ENCODE peak calls at places on chromosomes 13 and 19, in six cellular contexts. One of them, this sample, is unnamed.
A peak's percentile ranks its signal among the peaks of the same experiment; 100 is the strongest.

GRCh38 chr19:35995655-35995993 is 636 bp downstream of the SDHAF1 start:
- DNase-seq in KG1: no peak
- DNase-seq in psoas muscle: peak; percentile 76
- DNase-seq in uterus: peak; percentile 65
- DNase-seq in pancreas: peak; percentile 52
- DNase-seq in lung microvascular endothelial cell: peak; percentile 30
- DNase-seq in this sample: peak; percentile 53

GRCh38 chr19:46639356-46640061 is 3.5 kb upstream of the GNG8 start:
- DNase-seq in pancreas: no peak
- DNase-seq in uterus: peak; percentile 89
- DNase-seq in psoas muscle: no peak
- DNase-seq in lung microvascular endothelial cell: peak; percentile 55
- DNase-seq in KG1: no peak
- DNase-seq in this sample: peak; percentile 26

GRCh38 chr13:98275711-98276171 is 98.7 kb upstream of the RNF113B start:
- DNase-seq in lung microvascular endothelial cell: no peak
- DNase-seq in psoas muscle: no peak
- DNase-seq in pancreas: no peak
- DNase-seq in uterus: no peak
- DNase-seq in KG1: no peak
- DNase-seq in this sample: no peak

GRCh38 chr13:107211073-107211472 is 643.1 kb upstream of the ARGLU1 start:
- DNase-seq in KG1: peak; percentile 61
- DNase-seq in pancreas: peak; percentile 43
- DNase-seq in uterus: peak; percentile 69
- DNase-seq in psoas muscle: peak; percentile 65
- DNase-seq in lung microvascular endothelial cell: peak; percentile 93
- DNase-seq in this sample: peak; percentile 93

GRCh38 chr19:43774103-43774939 is 6.5 kb downstream of the KCNN4 start:
- DNase-seq in lung microvascular endothelial cell: peak; percentile 58
- DNase-seq in psoas muscle: peak; percentile 79
- DNase-seq in uterus: peak; percentile 61
- DNase-seq in KG1: no peak
- DNase-seq in pancreas: peak; percentile 37
- DNase-seq in this sample: peak; percentile 89

GRCh38 chr13:94419304-94419943 is 60.1 kb downstream of the DCT start:
- DNase-seq in pancreas: no peak
- DNase-seq in uterus: no peak
- DNase-seq in psoas muscle: no peak
- DNase-seq in lung microvascular endothelial cell: peak; percentile 18
- DNase-seq in KG1: peak; percentile 15
- DNase-seq in this sample: peak; percentile 4

GRCh38 chr13:53018690-53019647 is 9.6 kb upstream of the OLFM4 start:
- DNase-seq in psoas muscle: no peak
- DNase-seq in uterus: no peak
- DNase-seq in lung microvascular endothelial cell: no peak
- DNase-seq in KG1: no peak
- DNase-seq in pancreas: no peak
- DNase-seq in this sample: no peak

GRCh38 chr19:39083983-39084731 is at the start of gene ACP7:
- DNase-seq in uterus: no peak
- DNase-seq in KG1: no peak
- DNase-seq in psoas muscle: no peak
- DNase-seq in lung microvascular endothelial cell: no peak
- DNase-seq in pancreas: peak; percentile 6
- DNase-seq in this sample: no peak

GRCh38 chr19:13830761-13831481 is 35.7 kb downstream of the ZSWIM4 start:
- DNase-seq in lung microvascular endothelial cell: peak; percentile 67
- DNase-seq in uterus: peak; percentile 15
- DNase-seq in KG1: no peak
- DNase-seq in psoas muscle: no peak
- DNase-seq in pancreas: no peak
- DNase-seq in this sample: peak; percentile 51

GRCh38 chr19:55494172-55494761 is 6.0 kb downstream of the SSC5D start:
- DNase-seq in pancreas: no peak
- DNase-seq in uterus: peak; percentile 85
- DNase-seq in psoas muscle: peak; percentile 78
- DNase-seq in KG1: no peak
- DNase-seq in lung microvascular endothelial cell: peak; percentile 65
- DNase-seq in this sample: no peak

GRCh38 chr19:4284176-4284958 is 5.3 kb downstream of the SHD start:
- DNase-seq in KG1: no peak
- DNase-seq in lung microvascular endothelial cell: peak; percentile 22
- DNase-seq in uterus: no peak
- DNase-seq in pancreas: no peak
- DNase-seq in psoas muscle: no peak
- DNase-seq in this sample: peak; percentile 37

GRCh38 chr19:18588611-18589379 is at the start of gene REX1BD:
- DNase-seq in lung microvascular endothelial cell: peak; percentile 82
- DNase-seq in psoas muscle: peak; percentile 94
- DNase-seq in uterus: peak; percentile 84
- DNase-seq in pancreas: peak; percentile 75
- DNase-seq in KG1: peak; percentile 92
- DNase-seq in this sample: peak; percentile 92

GRCh38 chr19:7159105-7159933 is 89.8 kb downstream of the ZNF557 start:
- DNase-seq in lung microvascular endothelial cell: peak; percentile 31
- DNase-seq in KG1: no peak
- DNase-seq in pancreas: no peak
- DNase-seq in uterus: peak; percentile 83
- DNase-seq in psoas muscle: peak; percentile 90
- DNase-seq in this sample: no peak

GRCh38 chr13:22498006-22498405 is 682.8 kb upstream of the SGCG start:
- DNase-seq in KG1: no peak
- DNase-seq in psoas muscle: no peak
- DNase-seq in lung microvascular endothelial cell: no peak
- DNase-seq in pancreas: no peak
- DNase-seq in uterus: no peak
- DNase-seq in this sample: no peak

GRCh38 chr19:6728346-6728745 is 7.9 kb upstream of the C3 start:
- DNase-seq in uterus: no peak
- DNase-seq in psoas muscle: no peak
- DNase-seq in pancreas: no peak
- DNase-seq in KG1: peak; percentile 27
- DNase-seq in lung microvascular endothelial cell: peak; percentile 46
- DNase-seq in this sample: no peak

GRCh38 chr13:97631158-97631557 is 197.2 kb downstream of the RAP2A start:
- DNase-seq in uterus: no peak
- DNase-seq in lung microvascular endothelial cell: no peak
- DNase-seq in pancreas: no peak
- DNase-seq in KG1: no peak
- DNase-seq in psoas muscle: peak; percentile 52
- DNase-seq in this sample: no peak

GRCh38 chr13:101728021-101728420 is 275.5 kb downstream of the ITGBL1 start:
- DNase-seq in uterus: no peak
- DNase-seq in KG1: no peak
- DNase-seq in psoas muscle: no peak
- DNase-seq in pancreas: no peak
- DNase-seq in lung microvascular endothelial cell: no peak
- DNase-seq in this sample: no peak

GRCh38 chr19:39502640-39503417 is 4.1 kb downstream of the DLL3 start:
- DNase-seq in KG1: peak; percentile 44
- DNase-seq in pancreas: peak; percentile 35
- DNase-seq in lung microvascular endothelial cell: peak; percentile 80
- DNase-seq in uterus: peak; percentile 46
- DNase-seq in psoas muscle: peak; percentile 72
- DNase-seq in this sample: peak; percentile 84

GRCh38 chr19:47541507-47541906 is 26.6 kb upstream of the NAPA start:
- DNase-seq in lung microvascular endothelial cell: no peak
- DNase-seq in psoas muscle: no peak
- DNase-seq in uterus: no peak
- DNase-seq in pancreas: no peak
- DNase-seq in KG1: no peak
- DNase-seq in this sample: no peak

This sample was measured in astrocyte of the hippocampus.